ENCODE peak calls at places on chromosome 14, in seven cellular contexts. I is lung, M is Panc1, G is HCT116, A is GM23248, R is breast epithelium, V is gastrocnemius medialis. Q is an unnamed sample. For H3K9me3, the result is how much of the 10 kb centered on the place peaks cover.

GRCh38 chr14:50763386-50764007 is 67.5 kb downstream of the NIN start:
- DNase-seq in A (peak), I (no peak), V (no peak), G (no peak), M (no peak), R (no peak), Q (no peak)

GRCh38 chr14:66117600-66117999 is 368.6 kb upstream of the CCDC196 start:
- DNase-seq in G (peak), A (peak), M (no peak), R (no peak), V (no peak), I (no peak), Q (no peak)

GRCh38 chr14:94769413-94770250 is at the start of gene GSC:
- DNase-seq in R (peak), V (peak), G (no peak), I (no peak), A (peak), M (no peak), Q (peak)

GRCh38 chr14:100641274-100641860 is 54.1 kb upstream of the BEGAIN start:
- DNase-seq in M (no peak), G (no peak), R (no peak), V (no peak), I (no peak), A (peak), Q (no peak)

GRCh38 chr14:31887929-31888580 is 189.0 kb upstream of the ARHGAP5 start:
- DNase-seq in M (no peak), A (no peak), G (no peak), R (no peak), V (no peak), I (no peak), Q (no peak)

GRCh38 chr14:71354801-71355200 is 447.5 kb downstream of the PCNX1 start:
- DNase-seq in I (no peak), A (peak), G (no peak), V (no peak), R (no peak), M (no peak), Q (no peak)

GRCh38 chr14:52010173-52010693 is 20.9 kb downstream of the RTRAF start:
- DNase-seq in G (no peak), V (no peak), I (no peak), M (no peak), R (no peak), A (no peak), Q (no peak)

GRCh38 chr14:20609215-20610001 is 18.2 kb upstream of the RNASE12 start:
- DNase-seq in M (peak), A (peak), G (peak), R (peak), I (peak), V (peak), Q (peak)

GRCh38 chr14:72275242-72275641 is 343.0 kb downstream of the RGS6 start:
- DNase-seq in I (no peak), G (no peak), A (no peak), V (no peak), M (no peak), R (no peak), Q (no peak)

GRCh38 chr14:55241673-55242072 is 29.5 kb upstream of the FBXO34 start:
- DNase-seq in M (no peak), G (no peak), I (no peak), A (no peak), R (no peak), V (no peak), Q (no peak)

GRCh38 chr14:24976599-24976998 is 73.3 kb downstream of the STXBP6 start:
- DNase-seq in I (no peak), G (no peak), M (no peak), V (no peak), R (no peak), A (no peak), Q (no peak)

GRCh38 chr14:34179723-34180122 is 228.8 kb upstream of the EGLN3 start:
- DNase-seq in G (no peak), V (no peak), I (no peak), R (no peak), M (no peak), A (no peak), Q (no peak)

GRCh38 chr14:102362084-102362483 is 606 bp downstream of the CINP start:
- DNase-seq in V (no peak), A (peak), I (no peak), G (no peak), M (no peak), R (no peak), Q (no peak)

GRCh38 chr14:68791078-68791983 is 1.5 kb downstream of the ZFP36L1 start:
- DNase-seq in I (no peak), M (no peak), A (peak), G (no peak), V (no peak), R (peak), Q (no peak)

GRCh38 chr14:90419200-90419599 is 22.4 kb downstream of the CALM1 start:
- DNase-seq in I (peak), V (no peak), R (peak), M (peak), A (peak), G (peak), Q (peak)

GRCh38 chr14:24277606-24278321 is 6.4 kb upstream of the RABGGTA start:
- DNase-seq in V (no peak), R (no peak), A (no peak), M (no peak), G (no peak), I (peak), Q (no peak)

GRCh38 chr14:75119056-75119455 is 7.8 kb downstream of the NEK9 start:
- DNase-seq in G (no peak), V (no peak), I (no peak), R (no peak), A (peak), M (no peak), Q (no peak)

GRCh38 chr14:44803239-44803905 is 158.4 kb downstream of the KLHL28 start:
- DNase-seq in V (no peak), A (peak), R (no peak), I (no peak), G (peak), M (peak), Q (no peak)

GRCh38 chr14:70069186-70069585 is 119.6 kb downstream of the SLC8A3 start:
- DNase-seq in A (no peak), R (no peak), M (no peak), G (no peak), I (no peak), V (no peak), Q (no peak)

GRCh38 chr14:65101631-65102440 is 481 bp downstream of the MAX start:
- DNase-seq in V (no peak), R (no peak), M (no peak), G (no peak), I (peak), A (peak), Q (peak)

GRCh38 chr14:23209651-23210423 is 26.4 kb upstream of the SLC7A8 start:
- DNase-seq in I (no peak), G (no peak), A (no peak), R (no peak), V (no peak), M (no peak), Q (no peak)

GRCh38 chr14:65303185-65303901 is 109.2 kb upstream of the FUT8 start:
- DNase-seq in M (no peak), I (no peak), V (no peak), G (no peak), R (no peak), A (peak), Q (no peak)

GRCh38 chr14:97920201-97920600 is 1123.0 kb downstream of the VRK1 start:
- DNase-seq in A (no peak), M (no peak), R (no peak), G (no peak), V (no peak), I (no peak), Q (no peak)

GRCh38 chr14:96662116-96662901 is 134.9 kb upstream of the VRK1 start:
- DNase-seq in V (no peak), I (peak), G (no peak), A (no peak), M (no peak), R (no peak), Q (no peak)

DNA sequence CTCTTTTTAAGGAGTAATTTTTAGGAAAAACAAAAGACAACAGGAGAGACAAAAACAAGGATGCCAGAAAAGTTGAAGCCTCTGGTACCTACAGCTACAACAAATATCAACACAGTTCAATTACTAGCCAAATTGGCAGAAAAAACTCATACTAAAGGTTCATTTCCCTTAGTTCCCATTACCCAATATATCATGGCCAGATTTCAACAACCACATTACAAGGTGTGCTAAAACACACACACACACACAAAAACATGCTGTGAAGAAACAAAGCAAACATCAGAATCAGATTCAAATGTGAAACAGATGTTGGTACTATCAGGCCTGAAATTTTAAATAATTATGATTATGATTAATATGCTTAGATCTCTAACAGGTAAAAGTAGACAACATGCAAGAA is 272.7 kb upstream of the CLEC14A start:
- DNase-seq in G (no peak), V (no peak), M (no peak), A (no peak), I (no peak), R (no peak), Q (no peak)
- H3K9me3 ChIP-seq in G (under half), V (under half), M (under half), A (under half), I (under half), R (under half), Q (under half)

GRCh38 chr14:61153436-61153835 is 127.7 kb downstream of the TMEM30B start:
- DNase-seq in A (peak), I (no peak), G (no peak), R (peak), M (no peak), V (no peak), Q (no peak)
- H3K27ac ChIP-seq in A (no peak), I (no peak), G (no peak), R (peak), M (no peak), V (no peak), Q (no peak)

DNA sequence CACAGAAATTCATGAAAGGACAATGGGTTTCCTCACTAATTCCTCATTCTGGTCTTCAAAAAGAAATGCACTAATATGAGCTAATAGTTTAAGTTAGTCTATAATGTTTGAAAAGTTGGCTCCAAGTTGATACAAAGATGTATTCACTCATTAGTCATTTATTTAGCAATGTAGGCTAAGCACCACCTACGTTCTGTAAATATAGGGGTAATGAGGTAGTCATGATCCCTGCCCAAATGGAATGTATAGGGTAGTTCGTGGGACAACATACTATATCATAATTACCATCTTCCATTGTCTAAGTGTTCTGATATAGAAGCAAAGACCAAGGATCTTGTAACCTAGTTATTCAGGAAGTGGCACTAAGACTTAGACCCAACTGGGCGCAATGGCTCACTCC is 86.5 kb downstream of the DIO2 start:
- DNase-seq in G (no peak), V (no peak), I (no peak), A (no peak), M (no peak), R (no peak), Q (no peak)
- H3K9me3 ChIP-seq in G (under half), V (under half), I (under half), A (under half), M (under half), R (under half), Q (under half)

GRCh38 chr14:99573000-99573330 is 31.0 kb downstream of the CCDC85C start:
- DNase-seq in I (no peak), G (no peak), M (no peak), V (no peak), A (no peak), R (no peak), Q (no peak)
- H3K27ac ChIP-seq in I (no peak), G (no peak), M (peak), V (peak), A (no peak), R (no peak), Q (peak)

GRCh38 chr14:73961192-73961591 is 11.1 kb downstream of the COQ6 start:
- DNase-seq in I (no peak), A (no peak), G (no peak), R (no peak), M (no peak), V (no peak), Q (no peak)

GRCh38 chr14:73949752-73950734 is at the start of the genes COQ6 and FAM161B:
- DNase-seq in A (peak), V (peak), R (peak), I (peak), G (peak), M (peak), Q (peak)

GRCh38 chr14:73958591-73958990 is 8.5 kb downstream of the COQ6 start:
- DNase-seq in I (no peak), A (no peak), V (no peak), G (no peak), M (no peak), R (no peak), Q (no peak)

GRCh38 chr14:73953731-73954130 is 3.6 kb downstream of the COQ6 start:
- DNase-seq in G (no peak), V (no peak), A (peak), R (no peak), M (no peak), I (no peak), Q (no peak)

DNA sequence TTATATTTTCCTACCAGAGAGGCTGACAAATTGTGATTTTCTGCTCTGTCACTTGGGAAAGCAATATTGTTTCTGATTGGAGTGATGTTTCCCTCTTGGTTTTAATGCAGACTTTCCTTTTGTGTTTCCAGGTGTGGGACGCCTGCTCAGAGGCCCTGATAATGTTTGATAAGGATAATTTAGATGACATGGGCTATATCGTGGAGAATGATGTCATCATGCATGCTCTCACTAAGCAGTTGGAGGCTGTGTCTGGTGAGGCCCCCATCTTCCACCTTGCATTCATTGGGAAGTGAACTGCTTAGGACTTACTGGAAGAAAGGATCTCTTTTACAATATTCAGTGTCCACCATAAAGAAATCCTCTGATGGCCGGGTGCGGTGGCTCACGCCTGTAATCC is 5.6 kb downstream of the COQ6 start:
- DNase-seq in R (no peak), V (no peak), M (no peak), A (no peak), G (no peak), I (no peak), Q (no peak)
- H3K9me3 ChIP-seq in R (under half), V (under half), M (under half), A (under half), G (under half), I (under half), Q (under half)

GRCh38 chr14:38053684-38054083 is 154.0 kb upstream of the SSTR1 start:
- DNase-seq in I (no peak), R (no peak), A (no peak), V (no peak), M (no peak), G (no peak), Q (no peak)
- H3K27ac ChIP-seq in I (no peak), R (no peak), A (no peak), V (no peak), M (no peak), G (no peak), Q (no peak)

DNA sequence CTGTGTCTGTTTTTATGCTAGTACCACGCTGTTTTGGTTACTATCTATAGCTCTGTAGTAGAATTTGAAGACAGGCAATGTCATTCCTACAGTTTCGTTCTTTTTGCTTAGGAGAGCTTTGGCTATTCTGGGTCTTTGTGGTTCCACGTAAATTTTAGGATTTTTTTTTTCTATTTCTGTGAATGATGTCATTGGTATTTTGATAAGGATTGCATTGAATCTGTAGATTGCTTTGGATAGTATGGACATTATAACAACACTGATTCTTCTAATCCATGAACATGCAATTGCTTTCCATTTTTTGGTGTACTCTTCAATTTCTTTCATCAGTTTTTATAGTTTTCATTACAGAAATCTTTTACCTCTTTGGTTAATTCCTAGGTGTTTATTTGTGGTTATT is 345.2 kb downstream of the TMEM121 start:
- DNase-seq in R (no peak), V (no peak), M (no peak), I (no peak), G (no peak), A (no peak), Q (no peak)
- H3K9me3 ChIP-seq in R (under half), V (under half), M (under half), I (under half), G (under half), A (under half), Q (under half)